ENCODE peak calls at places on chromosomes 4 and X, in five cellular contexts. U is left ventricle myocardium inferior, F is K562, X is lower lobe of right lung, T is tibial artery. B is an unnamed sample. For H3K4me1 and H3K27me3, the result is how much of the 10 kb centered on the place peaks cover.

GRCh38 chr4:90403781-90404180 is 276.6 kb downstream of the CCSER1 start:
- DNase-seq in U (no peak), F (no peak), X (no peak), T (no peak), B (no peak)

GRCh38 chrX:48933757-48934156 is 14.9 kb upstream of the PIM2 start:
- DNase-seq in U (no peak), F (no peak), X (no peak), T (no peak), B (no peak)

GRCh38 chrX:139877710-139878414 is 55.0 kb downstream of the ATP11C start:
- DNase-seq in U (no peak), F (no peak), X (no peak), T (no peak), B (no peak)

GRCh38 chr4:140641789-140642439 is 73.2 kb upstream of the UCP1 start:
- DNase-seq in U (peak), F (no peak), X (peak), T (no peak), B (no peak)

GRCh38 chrX:47145408-47146120 is 543 bp downstream of the RBM10 start:
- DNase-seq in U (no peak), F (peak), X (no peak), T (no peak), B (peak)

GRCh38 chr4:66351761-66352160 is 681.5 kb upstream of the EPHA5 start:
- DNase-seq in U (no peak), F (no peak), X (no peak), T (no peak), B (no peak)

GRCh38 chr4:123974419-123975105 is 578.0 kb downstream of the SPRY1 start:
- DNase-seq in U (no peak), F (no peak), X (no peak), T (no peak), B (no peak)

GRCh38 chr4:176302283-176303275 is 17.2 kb upstream of the SPCS3 start:
- DNase-seq in U (no peak), F (no peak), X (no peak), T (no peak), B (no peak)

GRCh38 chr4:158826882-158827281 is 58.1 kb downstream of the FNIP2 start:
- DNase-seq in U (no peak), F (no peak), X (no peak), T (no peak), B (no peak)

GRCh38 chr4:174672276-174672675 is 150.0 kb upstream of the HPGD start:
- DNase-seq in U (no peak), F (no peak), X (no peak), T (no peak), B (no peak)

GRCh38 chrX:132023896-132024386 is 839 bp downstream of the STK26 start:
- DNase-seq in U (peak), F (peak), X (peak), T (no peak), B (no peak)

GRCh38 chr4:8553216-8553615 is 27.0 kb upstream of the GPR78 start:
- DNase-seq in U (no peak), F (no peak), X (no peak), T (no peak), B (no peak)

GRCh38 chr4:176321589-176321988 is 1.8 kb downstream of the SPCS3 start:
- DNase-seq in U (no peak), F (no peak), X (no peak), T (no peak), B (no peak)

GRCh38 chrX:21723814-21724213 is 34.1 kb downstream of the SMPX start:
- DNase-seq in U (no peak), F (no peak), X (no peak), T (no peak), B (peak)

GRCh38 chr4:186765138-186765537 is 41.5 kb upstream of the FAT1 start:
- DNase-seq in U (no peak), F (peak), X (no peak), T (peak), B (peak)

GRCh38 chrX:51614353-51614752 is 4.4 kb downstream of the CENPVL3 start:
- DNase-seq in U (no peak), F (peak), X (no peak), T (no peak), B (peak)

GRCh38 chrX:153446636-153446936 is 730 bp upstream of the TREX2 start:
- DNase-seq in U (no peak), F (no peak), X (no peak), T (no peak), B (no peak)

GRCh38 chr4:155667538-155668511 is 1.2 kb downstream of the GUCY1A1 start:
- DNase-seq in U (peak), F (no peak), X (peak), T (peak), B (peak)

GRCh38 chrX:97931586-97931985 is 1047.9 kb downstream of the RPA4 start:
- DNase-seq in U (no peak), F (no peak), X (no peak), T (no peak), B (no peak)

GRCh38 chrX:107659768-107660167 is 31.5 kb downstream of the PRPS1 start:
- DNase-seq in U (no peak), F (peak), X (no peak), T (peak), B (no peak)

GRCh38 chrX:119870626-119871131 is 854 bp downstream of the RNF113A start:
- DNase-seq in U (no peak), F (peak), X (peak), T (peak), B (peak)

GRCh38 chr4:98976716-98977115 is 18.8 kb upstream of the METAP1 start:
- DNase-seq in U (no peak), F (no peak), X (no peak), T (no peak), B (no peak)

GRCh38 chr4:26727849-26728248 is 132.8 kb upstream of the STIM2 start:
- DNase-seq in U (no peak), F (no peak), X (no peak), T (no peak), B (no peak)

GRCh38 chr4:116005037-116005805 is 891.8 kb upstream of the NDST4 start:
- DNase-seq in U (no peak), F (no peak), X (no peak), T (no peak), B (no peak)

GRCh38 chr4:77240469-77241066 is 83.6 kb downstream of the CCNG2 start:
- DNase-seq in U (peak), F (peak), X (peak), T (peak), B (peak)

GRCh38 chr4:151205722-151206121 is 71.2 kb upstream of the PRSS48 start:
- DNase-seq in U (no peak), F (no peak), X (no peak), T (no peak), B (no peak)

GRCh38 chr4:151206241-151207005 is 70.5 kb upstream of the PRSS48 start:
- DNase-seq in U (no peak), F (no peak), X (no peak), T (no peak), B (no peak)

GRCh38 chr4:151204925-151205524 is 71.9 kb upstream of the PRSS48 start:
- DNase-seq in U (no peak), F (no peak), X (no peak), T (no peak), B (no peak)

GRCh38 chr4:151207186-151207585 is 69.8 kb upstream of the PRSS48 start:
- DNase-seq in U (no peak), F (no peak), X (no peak), T (no peak), B (no peak)

GRCh38 chr4:151207868-151208267 is 69.1 kb upstream of the PRSS48 start:
- DNase-seq in U (no peak), F (no peak), X (no peak), T (no peak), B (no peak)
- H3K4me1 ChIP-seq in U (half or more), F (under half), X (under half), T (under half), B (under half)

GRCh38 chr4:142009751-142010150 is 373.4 kb downstream of the IL15 start:
- DNase-seq in U (no peak), F (no peak), X (no peak), T (no peak), B (no peak)
- H3K4me3 ChIP-seq in U (no peak), F (no peak), X (no peak), T (no peak), B (no peak)

DNA sequence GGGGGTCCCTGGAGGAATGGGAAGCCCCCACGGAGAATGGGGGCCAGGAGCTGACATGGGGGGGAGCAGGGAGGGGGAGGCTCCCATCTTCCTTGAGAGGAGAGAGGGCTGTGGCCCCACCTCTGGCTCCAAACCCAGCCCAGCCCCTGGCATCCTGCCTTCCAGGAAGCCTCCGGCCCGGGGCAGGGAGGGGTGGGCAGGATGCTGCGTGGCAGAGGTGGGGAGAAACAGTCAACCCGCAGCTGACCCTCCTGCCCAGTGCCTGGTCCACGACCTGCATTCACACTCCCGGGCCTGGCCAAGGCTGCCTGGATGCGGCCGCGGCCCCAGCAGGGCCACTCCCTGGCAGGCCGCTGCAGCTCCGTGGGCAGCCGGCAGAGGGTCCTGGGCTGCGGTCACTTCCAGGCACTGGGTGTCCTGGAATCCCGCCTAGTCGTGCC is 39.0 kb downstream of the CPLX1 start:
- DNase-seq in U (no peak), F (no peak), X (peak), T (no peak), B (no peak)
- H3K27me3 ChIP-seq in U (half or more), F (under half), X (half or more), T (under half), B (under half)

GRCh38 chr4:2925931-2926860 is 37.0 kb downstream of the NOP14 start:
- DNase-seq in U (no peak), F (no peak), X (peak), T (peak), B (no peak)
- H3K4me1 ChIP-seq in U (under half), F (under half), X (under half), T (under half), B (under half)

GRCh38 chrX:11665144-11666040 is at the start of gene ARHGAP6:
- DNase-seq in U (peak), F (no peak), X (peak), T (peak), B (no peak)
- H3K4me3 ChIP-seq in U (peak), F (no peak), X (peak), T (peak), B (no peak)

DNA sequence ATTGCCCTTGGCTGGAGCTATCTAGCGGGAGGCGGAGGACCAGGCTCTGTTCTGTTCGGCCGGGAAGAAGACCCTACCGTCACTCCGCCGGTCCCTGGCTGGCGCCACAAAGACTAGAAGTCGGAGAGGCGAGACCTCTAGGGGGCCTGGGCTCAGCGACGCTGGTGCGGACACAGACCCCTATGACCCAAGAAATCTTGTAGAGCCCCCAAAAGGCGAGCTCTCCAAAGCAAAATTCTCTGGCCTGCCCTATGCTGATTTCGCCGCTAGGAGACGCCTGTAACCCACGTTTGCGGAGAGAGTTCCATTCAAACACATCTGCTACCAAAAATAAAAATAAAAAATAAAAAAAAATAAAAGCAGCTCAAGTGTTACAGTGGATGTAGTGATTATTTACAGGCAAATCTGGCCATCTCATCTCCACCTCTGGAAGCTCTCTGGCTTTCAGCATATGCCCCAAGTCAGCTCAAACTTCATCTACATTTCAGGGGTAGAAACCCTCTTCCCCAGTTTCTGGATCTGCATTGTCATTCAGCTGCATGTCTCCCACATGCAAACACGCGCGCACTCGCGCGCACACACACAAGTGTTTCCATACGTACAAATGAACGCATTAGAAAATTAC is 2.4 kb upstream of the PCDH10 start:
- DNase-seq in U (no peak), F (no peak), X (no peak), T (no peak), B (peak)
- H3K27me3 ChIP-seq in U (half or more), F (under half), X (under half), T (under half), B (under half)

DNA sequence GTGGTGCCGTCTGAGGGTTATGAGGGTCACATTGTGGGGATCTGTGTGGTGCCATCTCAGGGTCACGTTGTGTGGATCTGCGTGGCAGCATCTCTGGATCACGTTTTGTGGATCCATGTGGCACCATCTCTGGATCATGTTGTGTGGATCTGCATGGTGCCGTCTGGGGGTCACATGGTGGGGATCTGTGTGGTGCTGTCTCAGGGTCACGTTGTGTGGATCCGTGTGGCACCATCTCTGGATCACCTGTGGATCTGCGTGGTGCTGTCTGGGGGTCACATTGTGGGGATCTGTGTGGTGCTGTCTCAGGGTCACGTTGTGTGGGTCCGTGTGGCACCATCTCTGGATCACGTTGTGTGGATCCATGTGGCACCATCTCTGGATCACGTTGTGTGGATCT is 7.0 kb downstream of the PDE6B start:
- DNase-seq in U (no peak), F (no peak), X (no peak), T (peak), B (no peak)
- H3K4me1 ChIP-seq in U (under half), F (under half), X (under half), T (under half), B (under half)